ENCODE peak calls at places on chromosomes 1 and 21, in eight cellular contexts. One of them, this sample, is unnamed.

GRCh38 chr1:230332429-230333088 is 93.6 kb downstream of the PGBD5 start:
- DNase-seq in transverse colon: no peak
- DNase-seq in WTC11: no peak
- DNase-seq in fibroblast of the aortic adventitia: no peak
- DNase-seq in CD4-positive, alpha-beta T cell: no peak
- DNase-seq in stomach: no peak
- DNase-seq in GM12865: no peak
- DNase-seq in neural crest cell: peak
- DNase-seq in this sample: no peak

GRCh38 chr1:243818978-243819377 is 31.1 kb downstream of the AKT3 start:
- DNase-seq in GM12865: no peak
- DNase-seq in neural crest cell: no peak
- DNase-seq in stomach: no peak
- DNase-seq in CD4-positive, alpha-beta T cell: no peak
- DNase-seq in transverse colon: no peak
- DNase-seq in WTC11: no peak
- DNase-seq in fibroblast of the aortic adventitia: no peak
- DNase-seq in this sample: no peak

GRCh38 chr1:27383661-27384060 is 528 bp upstream of the CD164L2 start:
- DNase-seq in stomach: no peak
- DNase-seq in transverse colon: no peak
- DNase-seq in WTC11: no peak
- DNase-seq in fibroblast of the aortic adventitia: no peak
- DNase-seq in GM12865: no peak
- DNase-seq in neural crest cell: no peak
- DNase-seq in CD4-positive, alpha-beta T cell: no peak
- DNase-seq in this sample: no peak

GRCh38 chr1:51576085-51576444 is 40.8 kb upstream of the OSBPL9 start:
- DNase-seq in WTC11: no peak
- DNase-seq in CD4-positive, alpha-beta T cell: no peak
- DNase-seq in stomach: no peak
- DNase-seq in GM12865: peak
- DNase-seq in transverse colon: no peak
- DNase-seq in fibroblast of the aortic adventitia: no peak
- DNase-seq in neural crest cell: no peak
- DNase-seq in this sample: no peak

GRCh38 chr1:50418600-50419109 is 4.6 kb downstream of the DMRTA2 start:
- DNase-seq in transverse colon: no peak
- DNase-seq in fibroblast of the aortic adventitia: no peak
- DNase-seq in WTC11: peak
- DNase-seq in neural crest cell: no peak
- DNase-seq in stomach: no peak
- DNase-seq in GM12865: no peak
- DNase-seq in CD4-positive, alpha-beta T cell: no peak
- DNase-seq in this sample: peak

GRCh38 chr21:32470206-32470605 is 57.7 kb downstream of the EVA1C start:
- DNase-seq in stomach: no peak
- DNase-seq in neural crest cell: no peak
- DNase-seq in CD4-positive, alpha-beta T cell: no peak
- DNase-seq in transverse colon: no peak
- DNase-seq in WTC11: no peak
- DNase-seq in GM12865: no peak
- DNase-seq in fibroblast of the aortic adventitia: no peak
- DNase-seq in this sample: no peak

GRCh38 chr1:78464449-78464891 is 26.3 kb upstream of the PTGFR start:
- DNase-seq in fibroblast of the aortic adventitia: peak
- DNase-seq in GM12865: no peak
- DNase-seq in transverse colon: no peak
- DNase-seq in WTC11: no peak
- DNase-seq in stomach: no peak
- DNase-seq in neural crest cell: no peak
- DNase-seq in CD4-positive, alpha-beta T cell: no peak
- DNase-seq in this sample: no peak

GRCh38 chr1:208467401-208467800 is 223.2 kb upstream of the PLXNA2 start:
- DNase-seq in GM12865: no peak
- DNase-seq in transverse colon: no peak
- DNase-seq in fibroblast of the aortic adventitia: no peak
- DNase-seq in WTC11: no peak
- DNase-seq in stomach: no peak
- DNase-seq in CD4-positive, alpha-beta T cell: no peak
- DNase-seq in neural crest cell: no peak
- DNase-seq in this sample: no peak

GRCh38 chr1:210321552-210321951 is 7.2 kb upstream of the HHAT start:
- DNase-seq in neural crest cell: no peak
- DNase-seq in fibroblast of the aortic adventitia: no peak
- DNase-seq in WTC11: no peak
- DNase-seq in transverse colon: no peak
- DNase-seq in CD4-positive, alpha-beta T cell: no peak
- DNase-seq in stomach: no peak
- DNase-seq in GM12865: no peak
- DNase-seq in this sample: no peak

GRCh38 chr1:236371083-236371482 is 23.0 kb upstream of the EDARADD start:
- DNase-seq in transverse colon: no peak
- DNase-seq in GM12865: no peak
- DNase-seq in fibroblast of the aortic adventitia: no peak
- DNase-seq in WTC11: no peak
- DNase-seq in CD4-positive, alpha-beta T cell: no peak
- DNase-seq in stomach: no peak
- DNase-seq in neural crest cell: no peak
- DNase-seq in this sample: no peak

GRCh38 chr1:30749691-30750583 is 7.6 kb downstream of the LAPTM5 start:
- DNase-seq in fibroblast of the aortic adventitia: no peak
- DNase-seq in WTC11: no peak
- DNase-seq in CD4-positive, alpha-beta T cell: peak
- DNase-seq in neural crest cell: no peak
- DNase-seq in stomach: no peak
- DNase-seq in transverse colon: peak
- DNase-seq in GM12865: peak
- DNase-seq in this sample: no peak

GRCh38 chr1:178168535-178168934 is 74.6 kb downstream of the RASAL2 start:
- DNase-seq in fibroblast of the aortic adventitia: peak
- DNase-seq in stomach: no peak
- DNase-seq in WTC11: no peak
- DNase-seq in neural crest cell: no peak
- DNase-seq in GM12865: no peak
- DNase-seq in transverse colon: no peak
- DNase-seq in CD4-positive, alpha-beta T cell: no peak
- DNase-seq in this sample: no peak

GRCh38 chr1:236526079-236526478 is 2.3 kb downstream of the LGALS8 start:
- DNase-seq in GM12865: no peak
- DNase-seq in WTC11: no peak
- DNase-seq in transverse colon: no peak
- DNase-seq in neural crest cell: no peak
- DNase-seq in stomach: no peak
- DNase-seq in CD4-positive, alpha-beta T cell: no peak
- DNase-seq in fibroblast of the aortic adventitia: no peak
- DNase-seq in this sample: no peak

GRCh38 chr1:92577251-92577895 is 90.6 kb upstream of the GFI1 start:
- DNase-seq in transverse colon: no peak
- DNase-seq in fibroblast of the aortic adventitia: peak
- DNase-seq in GM12865: no peak
- DNase-seq in stomach: no peak
- DNase-seq in CD4-positive, alpha-beta T cell: no peak
- DNase-seq in WTC11: no peak
- DNase-seq in neural crest cell: no peak
- DNase-seq in this sample: no peak

GRCh38 chr1:16720403-16721223 is 19.7 kb upstream of the RNU1-4 start:
- DNase-seq in transverse colon: peak
- DNase-seq in CD4-positive, alpha-beta T cell: peak
- DNase-seq in fibroblast of the aortic adventitia: no peak
- DNase-seq in stomach: peak
- DNase-seq in GM12865: peak
- DNase-seq in WTC11: no peak
- DNase-seq in neural crest cell: no peak
- DNase-seq in this sample: no peak

GRCh38 chr1:153550398-153550758 is 1.3 kb upstream of the S100A3 start:
- DNase-seq in transverse colon: no peak
- DNase-seq in WTC11: no peak
- DNase-seq in neural crest cell: no peak
- DNase-seq in stomach: no peak
- DNase-seq in CD4-positive, alpha-beta T cell: no peak
- DNase-seq in GM12865: no peak
- DNase-seq in fibroblast of the aortic adventitia: no peak
- DNase-seq in this sample: no peak

GRCh38 chr1:220511785-220512184 is 16.2 kb upstream of the MARK1 start:
- DNase-seq in stomach: no peak
- DNase-seq in WTC11: peak
- DNase-seq in GM12865: no peak
- DNase-seq in transverse colon: no peak
- DNase-seq in neural crest cell: no peak
- DNase-seq in CD4-positive, alpha-beta T cell: no peak
- DNase-seq in fibroblast of the aortic adventitia: no peak
- DNase-seq in this sample: peak
- TF ChIP-seq CTCF in stomach: no peak
- TF ChIP-seq CTCF in WTC11: peak
- TF ChIP-seq CTCF in GM12865: no peak
- TF ChIP-seq CTCF in transverse colon: no peak
- TF ChIP-seq CTCF in neural crest cell: peak
- TF ChIP-seq CTCF in CD4-positive, alpha-beta T cell: no peak
- TF ChIP-seq CTCF in fibroblast of the aortic adventitia: no peak
- TF ChIP-seq CTCF in this sample: peak

DNA sequence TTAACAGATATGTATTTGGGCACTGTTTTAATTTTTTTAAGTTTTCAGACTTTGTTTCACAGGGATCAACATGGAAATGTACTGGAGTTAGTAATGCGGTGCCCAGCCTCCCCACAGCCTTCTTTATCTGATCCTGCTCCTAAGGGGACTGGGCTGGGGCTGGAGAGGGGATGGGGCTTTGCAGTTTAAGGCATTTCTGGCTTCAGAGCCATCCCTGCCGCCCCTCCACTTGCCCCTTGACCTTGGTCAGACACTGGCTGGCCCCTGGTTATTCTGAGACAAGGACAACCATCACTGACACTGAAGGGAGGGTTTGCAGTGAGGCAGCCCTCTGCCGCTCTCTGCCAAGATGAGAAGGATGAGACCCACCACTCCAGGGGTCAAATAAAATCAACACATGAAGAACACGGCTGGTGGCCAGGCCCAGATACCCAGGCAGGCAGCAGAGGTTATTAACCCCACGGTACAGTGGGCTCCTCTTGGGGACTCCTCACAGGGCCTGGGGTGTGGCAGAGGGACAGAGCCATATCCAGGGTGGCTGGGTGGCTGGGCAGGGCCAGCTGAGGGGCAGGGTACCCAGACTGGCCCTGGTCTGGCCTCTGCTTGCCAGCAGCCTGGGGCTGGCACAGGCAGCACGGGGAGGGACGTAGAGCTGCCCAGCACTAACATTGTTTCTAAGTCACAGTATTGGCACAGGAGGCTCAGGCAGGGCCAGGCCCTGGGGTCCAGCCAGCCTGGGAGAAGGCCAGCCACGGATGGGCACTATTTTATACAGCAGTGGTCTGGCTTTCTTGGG is 7.2 kb upstream of the UBE2U start:
- DNase-seq in GM12865: no peak
- DNase-seq in fibroblast of the aortic adventitia: no peak
- DNase-seq in CD4-positive, alpha-beta T cell: no peak
- DNase-seq in stomach: no peak
- DNase-seq in transverse colon: no peak
- DNase-seq in neural crest cell: no peak
- DNase-seq in WTC11: no peak
- DNase-seq in this sample: no peak
- TF ChIP-seq CTCF in GM12865: no peak
- TF ChIP-seq CTCF in fibroblast of the aortic adventitia: no peak
- TF ChIP-seq CTCF in CD4-positive, alpha-beta T cell: no peak
- TF ChIP-seq CTCF in stomach: no peak
- TF ChIP-seq CTCF in transverse colon: no peak
- TF ChIP-seq CTCF in neural crest cell: no peak
- TF ChIP-seq CTCF in WTC11: no peak
- TF ChIP-seq CTCF in this sample: no peak

GRCh38 chr1:58908539-58909161 is 124.8 kb upstream of the JUN start:
- DNase-seq in transverse colon: no peak
- DNase-seq in CD4-positive, alpha-beta T cell: no peak
- DNase-seq in neural crest cell: no peak
- DNase-seq in stomach: no peak
- DNase-seq in WTC11: no peak
- DNase-seq in GM12865: no peak
- DNase-seq in fibroblast of the aortic adventitia: peak
- DNase-seq in this sample: no peak

GRCh38 chr1:58911841-58912553 is 128.2 kb upstream of the JUN start:
- DNase-seq in GM12865: no peak
- DNase-seq in WTC11: no peak
- DNase-seq in CD4-positive, alpha-beta T cell: no peak
- DNase-seq in neural crest cell: no peak
- DNase-seq in fibroblast of the aortic adventitia: no peak
- DNase-seq in transverse colon: no peak
- DNase-seq in stomach: no peak
- DNase-seq in this sample: no peak

GRCh38 chr1:58909162-58909560 is 125.3 kb upstream of the JUN start:
- DNase-seq in transverse colon: no peak
- DNase-seq in CD4-positive, alpha-beta T cell: no peak
- DNase-seq in stomach: no peak
- DNase-seq in GM12865: no peak
- DNase-seq in neural crest cell: no peak
- DNase-seq in WTC11: no peak
- DNase-seq in fibroblast of the aortic adventitia: peak
- DNase-seq in this sample: no peak

GRCh38 chr1:58907398-58907797 is 123.6 kb upstream of the JUN start:
- DNase-seq in transverse colon: no peak
- DNase-seq in GM12865: no peak
- DNase-seq in WTC11: no peak
- DNase-seq in stomach: no peak
- DNase-seq in CD4-positive, alpha-beta T cell: no peak
- DNase-seq in neural crest cell: no peak
- DNase-seq in fibroblast of the aortic adventitia: no peak
- DNase-seq in this sample: no peak

DNA sequence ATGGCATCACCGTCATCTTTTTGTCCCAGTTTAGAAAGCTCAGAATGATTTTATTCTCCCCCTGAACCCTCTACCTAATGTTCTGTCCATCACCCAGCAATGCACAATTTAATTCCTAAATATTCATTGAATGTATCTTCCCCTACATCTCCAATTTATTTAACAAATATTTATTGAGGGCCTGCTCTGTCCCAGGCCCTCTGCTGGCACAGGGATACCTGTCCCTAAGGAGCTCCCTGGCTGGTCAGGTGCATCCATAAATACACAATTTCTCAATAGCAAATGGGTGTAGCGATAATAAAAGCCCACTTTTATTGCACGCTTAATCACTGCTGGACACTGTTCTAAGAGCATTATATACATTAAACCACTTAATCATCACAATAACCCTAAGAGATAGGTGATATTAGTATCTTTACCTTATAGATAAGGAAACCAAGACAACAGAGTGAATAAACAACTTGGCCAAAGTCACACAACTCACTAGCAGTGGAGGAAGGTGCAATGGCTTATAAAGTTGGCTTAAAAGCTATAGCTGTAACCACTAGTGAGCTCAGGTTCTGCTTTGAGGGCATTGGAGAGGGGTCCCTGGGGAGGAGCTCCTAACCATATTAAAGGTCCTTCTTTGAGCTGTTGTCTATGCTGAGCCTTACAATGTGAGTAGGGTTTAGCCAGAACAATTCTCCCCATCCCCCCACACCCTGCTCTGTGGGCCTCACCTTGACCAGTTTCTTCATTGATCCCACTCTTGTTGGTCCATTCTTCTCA is 126.3 kb upstream of the JUN start:
- DNase-seq in WTC11: no peak
- DNase-seq in stomach: no peak
- DNase-seq in transverse colon: no peak
- DNase-seq in CD4-positive, alpha-beta T cell: no peak
- DNase-seq in neural crest cell: no peak
- DNase-seq in fibroblast of the aortic adventitia: no peak
- DNase-seq in GM12865: no peak
- DNase-seq in this sample: no peak
- TF ChIP-seq CTCF in WTC11: no peak
- TF ChIP-seq CTCF in stomach: no peak
- TF ChIP-seq CTCF in transverse colon: no peak
- TF ChIP-seq CTCF in CD4-positive, alpha-beta T cell: no peak
- TF ChIP-seq CTCF in neural crest cell: no peak
- TF ChIP-seq CTCF in fibroblast of the aortic adventitia: no peak
- TF ChIP-seq CTCF in GM12865: no peak
- TF ChIP-seq CTCF in this sample: no peak

GRCh38 chr1:66876664-66877063 is 48.0 kb downstream of the DNAI4 start:
- DNase-seq in fibroblast of the aortic adventitia: no peak
- DNase-seq in GM12865: no peak
- DNase-seq in transverse colon: no peak
- DNase-seq in WTC11: no peak
- DNase-seq in stomach: no peak
- DNase-seq in neural crest cell: no peak
- DNase-seq in CD4-positive, alpha-beta T cell: no peak
- DNase-seq in this sample: no peak
- TF ChIP-seq CTCF in fibroblast of the aortic adventitia: no peak
- TF ChIP-seq CTCF in GM12865: no peak
- TF ChIP-seq CTCF in transverse colon: peak
- TF ChIP-seq CTCF in WTC11: no peak
- TF ChIP-seq CTCF in stomach: no peak
- TF ChIP-seq CTCF in neural crest cell: no peak
- TF ChIP-seq CTCF in CD4-positive, alpha-beta T cell: no peak
- TF ChIP-seq CTCF in this sample: no peak